ENCODE peak calls at places on chromosomes 16 and 17, in eight cellular contexts. N is vagina; F is H9; U is AG04450; C is CD4-positive, alpha-beta T cell; Q is fibroblast of lung; E is neural progenitor cell; B is effector memory CD4-positive, alpha-beta T cell. M is an unnamed sample.

GRCh38 chr16:78648517-78648916 is 549.1 kb downstream of the WWOX start:
- DNase-seq in N (no peak), F (no peak), U (no peak), C (no peak), Q (peak), E (no peak), B (no peak), M (no peak)

GRCh38 chr16:11396241-11397048 is 51.2 kb downstream of the RMI2 start:
- DNase-seq in N (no peak), F (peak), U (peak), C (peak), Q (peak), E (peak), B (peak), M (no peak)

GRCh38 chr17:48113201-48113676 is 5.7 kb downstream of the SNX11 start:
- DNase-seq in N (no peak), F (no peak), U (no peak), C (peak), Q (no peak), E (no peak), B (no peak), M (no peak)

GRCh38 chr16:68760671-68761275 is 23.7 kb downstream of the CDH1 start:
- DNase-seq in N (no peak), F (no peak), U (no peak), C (no peak), Q (peak), E (no peak), B (no peak), M (peak)

GRCh38 chr17:40095944-40096791 is 4.2 kb downstream of the NR1D1 start:
- DNase-seq in N (peak), F (no peak), U (no peak), C (peak), Q (no peak), E (no peak), B (peak), M (no peak)

GRCh38 chr17:73792994-73793393 is 148.7 kb upstream of the SDK2 start:
- DNase-seq in N (no peak), F (no peak), U (no peak), C (no peak), Q (no peak), E (no peak), B (no peak), M (no peak)

GRCh38 chr16:86029131-86029741 is 130.3 kb downstream of the IRF8 start:
- DNase-seq in N (no peak), F (no peak), U (peak), C (no peak), Q (peak), E (no peak), B (no peak), M (no peak)

GRCh38 chr17:32757963-32758362 is 119.0 kb downstream of the MYO1D start:
- DNase-seq in N (no peak), F (no peak), U (no peak), C (no peak), Q (peak), E (no peak), B (no peak), M (no peak)

GRCh38 chr17:68973098-68973929 is 18.1 kb upstream of the ABCA8 start:
- DNase-seq in N (no peak), F (no peak), U (no peak), C (no peak), Q (no peak), E (no peak), B (no peak), M (no peak)

GRCh38 chr16:4233431-4233830 is 8.4 kb downstream of the SRL start:
- DNase-seq in N (no peak), F (no peak), U (no peak), C (no peak), Q (no peak), E (no peak), B (no peak), M (no peak)

GRCh38 chr16:4227040-4227332 is 14.9 kb downstream of the SRL start:
- DNase-seq in N (no peak), F (no peak), U (no peak), C (no peak), Q (no peak), E (no peak), B (no peak), M (no peak)

GRCh38 chr16:4231367-4231766 is 10.5 kb downstream of the SRL start:
- DNase-seq in N (no peak), F (no peak), U (no peak), C (no peak), Q (no peak), E (no peak), B (no peak), M (no peak)

GRCh38 chr16:4232541-4233386 is 9.1 kb downstream of the SRL start:
- DNase-seq in N (no peak), F (no peak), U (no peak), C (no peak), Q (no peak), E (no peak), B (no peak), M (no peak)

DNA sequence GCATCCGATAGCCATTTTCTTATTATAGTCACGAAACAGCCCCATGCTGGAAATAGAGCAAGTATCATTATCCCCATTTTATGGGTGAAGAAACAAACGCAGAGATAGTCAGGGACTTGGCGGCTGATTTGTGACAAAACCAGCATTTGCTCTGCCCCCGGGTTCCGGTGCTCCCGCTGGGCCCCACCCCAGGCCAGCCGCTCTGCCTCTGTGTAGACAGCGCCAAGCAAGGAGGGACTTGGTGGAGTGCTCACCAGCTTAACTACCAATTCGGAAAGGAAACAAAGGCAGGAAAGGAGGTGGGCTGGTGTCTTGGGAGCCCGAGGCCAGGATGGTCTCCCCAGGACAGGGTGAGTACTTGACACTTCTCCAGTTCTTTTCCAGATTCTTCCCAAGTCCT is 10.0 kb downstream of the SRL start:
- DNase-seq in N (no peak), F (no peak), U (no peak), C (no peak), Q (no peak), E (no peak), B (no peak), M (no peak)
- H3K27ac ChIP-seq in N (no peak), F (no peak), U (no peak), C (no peak), Q (no peak), E (no peak), B (no peak), M (no peak)

GRCh38 chr16:16003719-16004313 is 54.4 kb downstream of the ABCC1 start:
- DNase-seq in N (no peak), F (no peak), U (no peak), C (no peak), Q (no peak), E (no peak), B (no peak), M (no peak)
- H3K27ac ChIP-seq in N (no peak), F (no peak), U (peak), C (no peak), Q (peak), E (no peak), B (no peak), M (no peak)

GRCh38 chr17:44987194-44987882 is 19.2 kb upstream of the C1QL1 start:
- DNase-seq in N (no peak), F (peak), U (no peak), C (no peak), Q (no peak), E (peak), B (no peak), M (no peak)
- H3K27ac ChIP-seq in N (no peak), F (no peak), U (no peak), C (no peak), Q (no peak), E (no peak), B (no peak), M (no peak)

GRCh38 chr17:57881783-57882291 is 32.0 kb upstream of the MRPS23 start:
- DNase-seq in N (no peak), F (no peak), U (no peak), C (no peak), Q (peak), E (no peak), B (no peak), M (no peak)

GRCh38 chr17:57877803-57878202 is 28.0 kb upstream of the MRPS23 start:
- DNase-seq in N (no peak), F (no peak), U (no peak), C (no peak), Q (peak), E (no peak), B (no peak), M (no peak)

GRCh38 chr17:57879437-57880085 is 29.7 kb upstream of the MRPS23 start:
- DNase-seq in N (no peak), F (peak), U (no peak), C (no peak), Q (no peak), E (peak), B (no peak), M (no peak)

GRCh38 chr17:57881143-57881542 is 31.3 kb upstream of the MRPS23 start:
- DNase-seq in N (no peak), F (peak), U (peak), C (no peak), Q (peak), E (no peak), B (no peak), M (no peak)

DNA sequence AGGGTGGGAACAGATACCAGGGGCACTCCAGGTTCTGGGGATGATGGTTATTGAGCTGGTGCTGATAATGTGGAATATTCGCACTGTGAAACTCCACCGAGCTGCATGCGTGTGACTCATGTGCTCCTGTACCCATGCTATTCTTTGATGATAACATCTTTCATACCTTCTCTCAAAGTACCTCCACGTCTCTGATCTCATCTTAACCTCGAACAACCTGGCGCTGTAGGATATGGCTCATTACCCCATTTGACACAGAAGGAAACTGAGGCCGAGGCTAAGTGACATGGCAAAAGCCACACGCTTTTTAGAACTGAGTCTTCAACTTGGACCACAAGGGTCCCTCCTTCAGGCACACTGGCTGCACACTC is 30.2 kb upstream of the MRPS23 start:
- DNase-seq in N (no peak), F (no peak), U (no peak), C (no peak), Q (no peak), E (no peak), B (no peak), M (no peak)
- H3K27ac ChIP-seq in N (peak), F (no peak), U (peak), C (no peak), Q (peak), E (no peak), B (no peak), M (peak)

DNA sequence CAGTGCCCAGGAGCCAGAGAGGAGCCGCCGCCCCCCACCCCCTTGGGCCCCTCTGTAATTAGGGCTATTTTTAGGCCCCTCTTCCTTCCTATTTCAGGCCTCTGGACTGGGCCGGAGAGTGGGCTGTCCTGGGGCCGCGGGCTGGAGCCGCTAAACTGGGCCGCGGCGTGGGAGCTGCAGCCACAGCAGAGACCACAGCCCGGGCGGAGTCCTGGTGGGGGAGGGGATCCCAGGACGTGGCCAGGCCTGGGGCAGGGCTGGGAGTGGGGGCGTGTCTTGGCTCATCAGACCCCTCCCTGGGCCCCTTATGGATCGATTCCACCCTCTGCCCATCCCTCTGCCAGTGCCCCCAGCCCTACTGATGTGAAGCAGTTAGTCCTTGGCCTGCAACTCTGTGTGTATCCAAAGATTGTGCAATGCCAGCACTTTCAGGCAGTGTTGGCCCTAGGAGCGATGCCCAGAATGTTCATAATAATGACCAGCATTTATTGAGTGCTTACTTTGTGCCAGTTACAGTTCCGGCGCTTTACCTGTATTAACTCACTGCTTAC is 15.0 kb upstream of the TAC4 start:
- DNase-seq in N (no peak), F (no peak), U (no peak), C (no peak), Q (no peak), E (no peak), B (no peak), M (no peak)
- H3K27ac ChIP-seq in N (no peak), F (no peak), U (no peak), C (no peak), Q (no peak), E (no peak), B (no peak), M (no peak)

GRCh38 chr16:55480228-55480655 is 1.2 kb downstream of the MMP2 start:
- DNase-seq in N (peak), F (peak), U (peak), C (no peak), Q (peak), E (peak), B (no peak), M (no peak)
- H3K27ac ChIP-seq in N (peak), F (no peak), U (peak), C (no peak), Q (peak), E (no peak), B (no peak), M (no peak)

GRCh38 chr17:81036128-81036891 is 1.4 kb downstream of the BAIAP2 start:
- DNase-seq in N (no peak), F (no peak), U (no peak), C (no peak), Q (peak), E (no peak), B (no peak), M (no peak)
- H3K27ac ChIP-seq in N (peak), F (no peak), U (no peak), C (no peak), Q (no peak), E (no peak), B (no peak), M (peak)

GRCh38 chr16:56539667-56540066 is 19.8 kb upstream of the BBS2 start:
- DNase-seq in N (no peak), F (no peak), U (no peak), C (no peak), Q (no peak), E (no peak), B (no peak), M (no peak)
- H3K27ac ChIP-seq in N (peak), F (no peak), U (no peak), C (no peak), Q (no peak), E (no peak), B (no peak), M (no peak)

M was measured in epithelial cell of prostate.